ENCODE peak calls at places on chromosomes 16 and 17, in eight cellular contexts. U is left lung, M is uterus, Y is dorsolateral prefrontal cortex, R is right cardiac atrium, N is cardiac muscle cell, I is psoas muscle, B is RWPE1. T is an unnamed sample.

GRCh38 chr17:18344021-18344420 is 19.3 kb downstream of the SHMT1 start:
- DNase-seq in M (no peak), R (no peak), Y (no peak), U (no peak), B (no peak), I (no peak), N (no peak), T (no peak)

GRCh38 chr17:45127583-45128300 is 4.6 kb downstream of the PLCD3 start:
- DNase-seq in U (peak; percentile 81), B (no peak), M (peak; percentile 72), I (peak; percentile 66), R (peak; percentile 75), Y (no peak), N (peak; percentile 70), T (no peak)

GRCh38 chr17:27532269-27533067 is 76.2 kb downstream of the KSR1 start:
- DNase-seq in M (no peak), N (no peak), U (peak; percentile 90), I (peak; percentile 21), Y (peak; percentile 63), B (no peak), R (no peak), T (no peak)

GRCh38 chr17:81064746-81065475 is 30.0 kb downstream of the BAIAP2 start:
- DNase-seq in B (no peak), Y (peak; percentile 75), R (peak; percentile 70), M (no peak), N (no peak), I (no peak), U (no peak), T (no peak)

GRCh38 chr17:74485841-74486240 is 19.4 kb downstream of the CD300A start:
- DNase-seq in M (no peak), R (no peak), U (peak; percentile 30), N (no peak), Y (no peak), I (no peak), B (no peak), T (no peak)

GRCh38 chr17:64491034-64491860 is 5.6 kb downstream of the POLG2 start:
- DNase-seq in B (no peak), Y (no peak), U (no peak), M (no peak), N (no peak), I (no peak), R (no peak), T (no peak)

GRCh38 chr16:31706925-31707324 is 166.7 kb upstream of the ZNF267 start:
- DNase-seq in M (no peak), I (no peak), U (peak; percentile 47), N (no peak), B (no peak), R (no peak), Y (no peak), T (no peak)

GRCh38 chr16:72172105-72173034 is at the start of gene PMFBP1:
- DNase-seq in B (peak; percentile 70), I (no peak), M (no peak), R (peak; percentile 13), N (no peak), Y (no peak), U (no peak), T (no peak)

GRCh38 chr16:25143898-25144297 is 32.4 kb downstream of the LCMT1 start:
- DNase-seq in B (no peak), M (no peak), N (no peak), Y (no peak), I (no peak), U (no peak), R (no peak), T (no peak)

GRCh38 chr17:57971572-57971971 is 16.4 kb upstream of the CUEDC1 start:
- DNase-seq in R (no peak), Y (no peak), M (no peak), I (no peak), U (no peak), N (no peak), B (no peak), T (no peak)

GRCh38 chr17:50641339-50641725 is 6.7 kb downstream of the ABCC3 start:
- DNase-seq in U (no peak), B (no peak), Y (no peak), I (no peak), M (no peak), N (no peak), R (no peak), T (no peak)
- H3K27ac ChIP-seq in U (peak overlapping the region; percentile 66), B (peak overlapping the region; percentile 98), Y (no peak overlapping the region), I (no peak overlapping the region), M (no peak overlapping the region), N (no peak overlapping the region), R (no peak overlapping the region), T (no peak overlapping the region)

DNA sequence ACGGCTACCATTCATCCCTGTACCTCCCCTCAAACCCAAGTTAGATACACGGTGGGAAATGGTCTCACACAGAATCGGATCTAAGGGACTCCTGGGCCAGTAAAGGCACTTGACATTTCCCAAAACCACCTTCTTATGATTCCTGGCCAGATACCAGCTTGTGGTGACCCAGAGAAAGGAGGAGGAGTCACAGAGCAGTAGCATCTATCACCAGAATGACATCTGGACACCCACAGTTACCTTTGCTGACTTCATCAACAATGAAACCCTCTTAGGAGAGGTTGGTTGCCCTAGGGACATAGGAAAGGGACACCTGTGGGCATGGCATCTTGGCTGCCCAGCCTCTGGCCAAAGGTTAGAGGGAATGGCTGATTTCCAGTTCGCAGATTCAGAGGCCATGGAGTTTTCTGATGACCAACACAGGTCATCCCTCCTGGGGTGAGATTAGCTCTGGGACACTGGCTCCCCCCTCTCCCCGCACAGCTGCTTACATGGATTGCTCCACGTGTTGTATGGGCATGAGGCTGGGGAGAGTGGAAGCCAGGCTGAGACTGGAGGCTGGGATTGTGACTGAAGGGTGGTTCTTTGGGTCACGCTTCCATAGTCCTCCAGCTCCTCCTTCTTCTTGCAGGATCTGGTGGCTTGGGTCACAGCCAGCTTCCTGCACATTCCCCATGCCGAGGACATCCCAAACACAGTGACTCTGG is 1.4 kb upstream of the AOC3 start:
- DNase-seq in U (no peak), I (no peak), R (peak; percentile 51), N (no peak), M (no peak), Y (no peak), B (no peak), T (no peak)
- H3K27ac ChIP-seq in U (no peak overlapping the region), I (peak overlapping the region; percentile 30), R (no peak overlapping the region), N (no peak overlapping the region), M (peak overlapping the region; percentile 79), Y (no peak overlapping the region), B (no peak overlapping the region), T (no peak overlapping the region)

DNA sequence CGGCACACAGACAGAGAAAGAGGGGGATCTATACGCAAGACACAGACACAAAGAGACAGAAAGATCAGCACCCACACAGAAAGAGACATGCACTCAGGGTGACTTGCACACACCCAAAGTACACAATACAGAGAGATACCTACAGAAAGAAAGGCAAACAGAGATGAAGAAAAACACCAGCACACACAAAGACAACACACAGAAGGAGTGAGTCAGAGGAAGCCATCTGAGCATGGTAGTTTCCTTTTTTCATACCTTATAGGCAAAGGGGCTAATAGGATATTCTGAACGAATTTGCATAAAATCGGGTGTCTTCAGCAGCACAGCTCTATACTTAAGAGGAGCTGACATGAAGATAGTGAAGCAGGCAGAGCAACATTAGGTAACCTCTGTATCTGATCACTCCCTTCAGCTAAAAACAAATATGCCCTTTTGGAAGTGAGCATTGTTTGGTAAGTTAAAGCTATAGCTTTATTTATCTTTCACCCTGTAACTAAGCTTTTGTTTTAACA is 198.6 kb downstream of the AATF start:
- DNase-seq in M (no peak), R (no peak), I (no peak), Y (no peak), B (no peak), U (no peak), N (no peak), T (no peak)
- H3K27ac ChIP-seq in M (no peak overlapping the region), R (no peak overlapping the region), I (no peak overlapping the region), Y (no peak overlapping the region), B (no peak overlapping the region), U (no peak overlapping the region), N (peak overlapping the region; percentile 18), T (no peak overlapping the region)

GRCh38 chr16:12296406-12296805 is 319.9 kb downstream of the SNX29 start:
- DNase-seq in M (no peak), B (no peak), R (no peak), I (no peak), N (no peak), U (no peak), Y (no peak), T (no peak)
- H3K27ac ChIP-seq in M (peak overlapping the region; percentile 68), B (no peak overlapping the region), R (no peak overlapping the region), I (no peak overlapping the region), N (no peak overlapping the region), U (no peak overlapping the region), Y (no peak overlapping the region), T (no peak overlapping the region)

GRCh38 chr16:57364143-57364542 is 5.6 kb downstream of the CCL22 start:
- DNase-seq in M (no peak), B (no peak), N (no peak), I (no peak), Y (no peak), R (no peak), U (no peak), T (no peak)

GRCh38 chr16:57360321-57360935 is 1.8 kb downstream of the CCL22 start:
- DNase-seq in N (no peak), B (no peak), R (no peak), U (no peak), I (no peak), Y (no peak), M (no peak), T (no peak)

GRCh38 chr16:57357330-57358151 is 1.0 kb upstream of the CCL22 start:
- DNase-seq in R (no peak), U (no peak), Y (no peak), N (no peak), I (no peak), M (no peak), B (no peak), T (no peak)

GRCh38 chr16:57358527-57359095 is at the start of gene CCL22:
- DNase-seq in M (no peak), Y (no peak), U (no peak), R (no peak), N (no peak), B (peak; percentile 31), I (no peak), T (no peak)

GRCh38 chr16:57361384-57361783 is 2.8 kb downstream of the CCL22 start:
- DNase-seq in B (no peak), I (no peak), R (no peak), U (no peak), Y (no peak), N (no peak), M (no peak), T (no peak)
- H3K27ac ChIP-seq in B (no peak overlapping the region), I (no peak overlapping the region), R (no peak overlapping the region), U (no peak overlapping the region), Y (no peak overlapping the region), N (no peak overlapping the region), M (no peak overlapping the region), T (no peak overlapping the region)